ENCODE peak calls at places on chromosomes 7 and 10, in seven cellular contexts. One of them, this sample, is unnamed.

GRCh38 chr7:157035302-157035701 is 24.8 kb upstream of the MNX1 start:
- DNase-seq in amygdala: no peak
- DNase-seq in HS-5: no peak
- DNase-seq in stimulated activated CD4-positive, alpha-beta T cell treated with anti-CD3 and anti-CD28 coated beads, TNF-alpha, amount 100 ng/mL, for 24 hours: no peak
- DNase-seq in GM20000: no peak
- DNase-seq in AG10803: no peak
- DNase-seq in AG04449: no peak
- DNase-seq in this sample: no peak

GRCh38 chr7:138170959-138171703 is 94.9 kb downstream of the AKR1D1 start:
- DNase-seq in amygdala: no peak
- DNase-seq in HS-5: no peak
- DNase-seq in stimulated activated CD4-positive, alpha-beta T cell treated with anti-CD3 and anti-CD28 coated beads, TNF-alpha, amount 100 ng/mL, for 24 hours: no peak
- DNase-seq in GM20000: peak; percentile 24
- DNase-seq in AG10803: no peak
- DNase-seq in AG04449: no peak
- DNase-seq in this sample: no peak

GRCh38 chr7:78279035-78279434 is 480.5 kb downstream of the PHTF2 start:
- DNase-seq in amygdala: no peak
- DNase-seq in HS-5: peak; percentile 58
- DNase-seq in stimulated activated CD4-positive, alpha-beta T cell treated with anti-CD3 and anti-CD28 coated beads, TNF-alpha, amount 100 ng/mL, for 24 hours: no peak
- DNase-seq in GM20000: no peak
- DNase-seq in AG10803: peak; percentile 80
- DNase-seq in AG04449: peak; percentile 62
- DNase-seq in this sample: no peak

GRCh38 chr7:47313564-47313963 is 268.3 kb downstream of the TNS3 start:
- DNase-seq in amygdala: no peak
- DNase-seq in HS-5: no peak
- DNase-seq in stimulated activated CD4-positive, alpha-beta T cell treated with anti-CD3 and anti-CD28 coated beads, TNF-alpha, amount 100 ng/mL, for 24 hours: no peak
- DNase-seq in GM20000: no peak
- DNase-seq in AG10803: no peak
- DNase-seq in AG04449: no peak
- DNase-seq in this sample: no peak

GRCh38 chr7:138387755-138388475 is 72.1 kb upstream of the TRIM24 start:
- DNase-seq in amygdala: no peak
- DNase-seq in HS-5: no peak
- DNase-seq in stimulated activated CD4-positive, alpha-beta T cell treated with anti-CD3 and anti-CD28 coated beads, TNF-alpha, amount 100 ng/mL, for 24 hours: no peak
- DNase-seq in GM20000: no peak
- DNase-seq in AG10803: no peak
- DNase-seq in AG04449: no peak
- DNase-seq in this sample: no peak

GRCh38 chr7:149181136-149181790 is 14.1 kb upstream of the ZNF282 start:
- DNase-seq in amygdala: no peak
- DNase-seq in HS-5: no peak
- DNase-seq in stimulated activated CD4-positive, alpha-beta T cell treated with anti-CD3 and anti-CD28 coated beads, TNF-alpha, amount 100 ng/mL, for 24 hours: no peak
- DNase-seq in GM20000: no peak
- DNase-seq in AG10803: no peak
- DNase-seq in AG04449: no peak
- DNase-seq in this sample: no peak

GRCh38 chr7:45199506-45199905 is 41.9 kb downstream of the RAMP3 start:
- DNase-seq in amygdala: no peak
- DNase-seq in HS-5: no peak
- DNase-seq in stimulated activated CD4-positive, alpha-beta T cell treated with anti-CD3 and anti-CD28 coated beads, TNF-alpha, amount 100 ng/mL, for 24 hours: no peak
- DNase-seq in GM20000: no peak
- DNase-seq in AG10803: no peak
- DNase-seq in AG04449: no peak
- DNase-seq in this sample: no peak

GRCh38 chr10:102435529-102436233 is 3.3 kb upstream of the CUEDC2 start:
- DNase-seq in amygdala: no peak
- DNase-seq in HS-5: no peak
- DNase-seq in stimulated activated CD4-positive, alpha-beta T cell treated with anti-CD3 and anti-CD28 coated beads, TNF-alpha, amount 100 ng/mL, for 24 hours: no peak
- DNase-seq in GM20000: no peak
- DNase-seq in AG10803: no peak
- DNase-seq in AG04449: no peak
- DNase-seq in this sample: no peak

GRCh38 chr7:43112941-43113621 is 634 bp downstream of the HECW1 start:
- DNase-seq in amygdala: peak; percentile 28
- DNase-seq in HS-5: no peak
- DNase-seq in stimulated activated CD4-positive, alpha-beta T cell treated with anti-CD3 and anti-CD28 coated beads, TNF-alpha, amount 100 ng/mL, for 24 hours: no peak
- DNase-seq in GM20000: peak; percentile 43
- DNase-seq in AG10803: peak; percentile 56
- DNase-seq in AG04449: no peak
- DNase-seq in this sample: peak; percentile 10

GRCh38 chr7:12590559-12590958 is 20.0 kb downstream of the SCIN start:
- DNase-seq in amygdala: no peak
- DNase-seq in HS-5: no peak
- DNase-seq in stimulated activated CD4-positive, alpha-beta T cell treated with anti-CD3 and anti-CD28 coated beads, TNF-alpha, amount 100 ng/mL, for 24 hours: no peak
- DNase-seq in GM20000: no peak
- DNase-seq in AG10803: no peak
- DNase-seq in AG04449: no peak
- DNase-seq in this sample: no peak

GRCh38 chr7:147535619-147536200 is 1054.9 kb upstream of the C7orf33 start:
- DNase-seq in amygdala: no peak
- DNase-seq in HS-5: no peak
- DNase-seq in stimulated activated CD4-positive, alpha-beta T cell treated with anti-CD3 and anti-CD28 coated beads, TNF-alpha, amount 100 ng/mL, for 24 hours: no peak
- DNase-seq in GM20000: no peak
- DNase-seq in AG10803: peak; percentile 73
- DNase-seq in AG04449: peak; percentile 73
- DNase-seq in this sample: no peak

GRCh38 chr7:17912536-17913235 is 27.6 kb downstream of the SNX13 start:
- DNase-seq in amygdala: no peak
- DNase-seq in HS-5: no peak
- DNase-seq in stimulated activated CD4-positive, alpha-beta T cell treated with anti-CD3 and anti-CD28 coated beads, TNF-alpha, amount 100 ng/mL, for 24 hours: no peak
- DNase-seq in GM20000: no peak
- DNase-seq in AG10803: no peak
- DNase-seq in AG04449: no peak
- DNase-seq in this sample: no peak

GRCh38 chr7:108455833-108456677 is at the start of gene NRCAM:
- DNase-seq in amygdala: peak; percentile 70
- DNase-seq in HS-5: no peak
- DNase-seq in stimulated activated CD4-positive, alpha-beta T cell treated with anti-CD3 and anti-CD28 coated beads, TNF-alpha, amount 100 ng/mL, for 24 hours: no peak
- DNase-seq in GM20000: peak; percentile 76
- DNase-seq in AG10803: peak; percentile 17
- DNase-seq in AG04449: no peak
- DNase-seq in this sample: peak; percentile 39

GRCh38 chr10:113718974-113719822 is 32.3 kb upstream of the PLEKHS1 start:
- DNase-seq in amygdala: no peak
- DNase-seq in HS-5: no peak
- DNase-seq in stimulated activated CD4-positive, alpha-beta T cell treated with anti-CD3 and anti-CD28 coated beads, TNF-alpha, amount 100 ng/mL, for 24 hours: no peak
- DNase-seq in GM20000: no peak
- DNase-seq in AG10803: no peak
- DNase-seq in AG04449: no peak
- DNase-seq in this sample: no peak

GRCh38 chr7:112185005-112185834 is 21.0 kb downstream of the DOCK4 start:
- DNase-seq in amygdala: peak; percentile 14
- DNase-seq in HS-5: no peak
- DNase-seq in stimulated activated CD4-positive, alpha-beta T cell treated with anti-CD3 and anti-CD28 coated beads, TNF-alpha, amount 100 ng/mL, for 24 hours: no peak
- DNase-seq in GM20000: no peak
- DNase-seq in AG10803: no peak
- DNase-seq in AG04449: no peak
- DNase-seq in this sample: no peak

GRCh38 chr7:44383566-44383965 is 58.2 kb upstream of the CAMK2B start:
- DNase-seq in amygdala: peak; percentile 62
- DNase-seq in HS-5: peak; percentile 70
- DNase-seq in stimulated activated CD4-positive, alpha-beta T cell treated with anti-CD3 and anti-CD28 coated beads, TNF-alpha, amount 100 ng/mL, for 24 hours: no peak
- DNase-seq in GM20000: no peak
- DNase-seq in AG10803: peak; percentile 66
- DNase-seq in AG04449: peak; percentile 24
- DNase-seq in this sample: no peak

GRCh38 chr10:58998924-58999713 is 177.3 kb upstream of the PHYHIPL start:
- DNase-seq in amygdala: peak; percentile 85
- DNase-seq in HS-5: no peak
- DNase-seq in stimulated activated CD4-positive, alpha-beta T cell treated with anti-CD3 and anti-CD28 coated beads, TNF-alpha, amount 100 ng/mL, for 24 hours: no peak
- DNase-seq in GM20000: no peak
- DNase-seq in AG10803: peak; percentile 35
- DNase-seq in AG04449: no peak
- DNase-seq in this sample: no peak

GRCh38 chr10:11437391-11438241 is 173.8 kb downstream of the USP6NL start:
- DNase-seq in amygdala: no peak
- DNase-seq in HS-5: no peak
- DNase-seq in stimulated activated CD4-positive, alpha-beta T cell treated with anti-CD3 and anti-CD28 coated beads, TNF-alpha, amount 100 ng/mL, for 24 hours: no peak
- DNase-seq in GM20000: no peak
- DNase-seq in AG10803: no peak
- DNase-seq in AG04449: no peak
- DNase-seq in this sample: no peak

GRCh38 chr10:35341521-35341920 is 5.2 kb downstream of the CCNY start:
- DNase-seq in amygdala: no peak
- DNase-seq in HS-5: no peak
- DNase-seq in stimulated activated CD4-positive, alpha-beta T cell treated with anti-CD3 and anti-CD28 coated beads, TNF-alpha, amount 100 ng/mL, for 24 hours: no peak
- DNase-seq in GM20000: peak; percentile 79
- DNase-seq in AG10803: no peak
- DNase-seq in AG04449: no peak
- DNase-seq in this sample: peak; percentile 23

GRCh38 chr7:537911-538634 is 18.4 kb upstream of the PDGFA start:
- DNase-seq in amygdala: no peak
- DNase-seq in HS-5: peak; percentile 86
- DNase-seq in stimulated activated CD4-positive, alpha-beta T cell treated with anti-CD3 and anti-CD28 coated beads, TNF-alpha, amount 100 ng/mL, for 24 hours: no peak
- DNase-seq in GM20000: no peak
- DNase-seq in AG10803: peak; percentile 95
- DNase-seq in AG04449: peak; percentile 46
- DNase-seq in this sample: no peak

GRCh38 chr7:144787127-144787526 is 48.7 kb downstream of the TPK1 start:
- DNase-seq in amygdala: no peak
- DNase-seq in HS-5: no peak
- DNase-seq in stimulated activated CD4-positive, alpha-beta T cell treated with anti-CD3 and anti-CD28 coated beads, TNF-alpha, amount 100 ng/mL, for 24 hours: no peak
- DNase-seq in GM20000: no peak
- DNase-seq in AG10803: no peak
- DNase-seq in AG04449: no peak
- DNase-seq in this sample: no peak

GRCh38 chr10:108852211-108852610 is 1071.1 kb downstream of the XPNPEP1 start:
- DNase-seq in amygdala: no peak
- DNase-seq in HS-5: no peak
- DNase-seq in stimulated activated CD4-positive, alpha-beta T cell treated with anti-CD3 and anti-CD28 coated beads, TNF-alpha, amount 100 ng/mL, for 24 hours: no peak
- DNase-seq in GM20000: peak; percentile 10
- DNase-seq in AG10803: no peak
- DNase-seq in AG04449: no peak
- DNase-seq in this sample: no peak

GRCh38 chr10:6493521-6494451 is 86.3 kb downstream of the PRKCQ start:
- DNase-seq in amygdala: no peak
- DNase-seq in HS-5: no peak
- DNase-seq in stimulated activated CD4-positive, alpha-beta T cell treated with anti-CD3 and anti-CD28 coated beads, TNF-alpha, amount 100 ng/mL, for 24 hours: no peak
- DNase-seq in GM20000: no peak
- DNase-seq in AG10803: no peak
- DNase-seq in AG04449: no peak
- DNase-seq in this sample: no peak

GRCh38 chr7:48173983-48174382 is 2.7 kb downstream of the ABCA13 start:
- DNase-seq in amygdala: no peak
- DNase-seq in HS-5: no peak
- DNase-seq in stimulated activated CD4-positive, alpha-beta T cell treated with anti-CD3 and anti-CD28 coated beads, TNF-alpha, amount 100 ng/mL, for 24 hours: no peak
- DNase-seq in GM20000: no peak
- DNase-seq in AG10803: peak; percentile 30
- DNase-seq in AG04449: no peak
- DNase-seq in this sample: no peak

GRCh38 chr10:71985542-71986250 is 21.5 kb downstream of the CHST3 start:
- DNase-seq in amygdala: no peak
- DNase-seq in HS-5: no peak
- DNase-seq in stimulated activated CD4-positive, alpha-beta T cell treated with anti-CD3 and anti-CD28 coated beads, TNF-alpha, amount 100 ng/mL, for 24 hours: no peak
- DNase-seq in GM20000: peak; percentile 59
- DNase-seq in AG10803: peak; percentile 85
- DNase-seq in AG04449: no peak
- DNase-seq in this sample: no peak

GRCh38 chr7:128767475-128768110 is 8.0 kb downstream of the OPN1SW start:
- DNase-seq in amygdala: no peak
- DNase-seq in HS-5: no peak
- DNase-seq in stimulated activated CD4-positive, alpha-beta T cell treated with anti-CD3 and anti-CD28 coated beads, TNF-alpha, amount 100 ng/mL, for 24 hours: no peak
- DNase-seq in GM20000: no peak
- DNase-seq in AG10803: no peak
- DNase-seq in AG04449: no peak
- DNase-seq in this sample: no peak

GRCh38 chr7:150716368-150716767 is at the start of gene GIMAP1:
- DNase-seq in amygdala: no peak
- DNase-seq in HS-5: no peak
- DNase-seq in stimulated activated CD4-positive, alpha-beta T cell treated with anti-CD3 and anti-CD28 coated beads, TNF-alpha, amount 100 ng/mL, for 24 hours: no peak
- DNase-seq in GM20000: peak; percentile 58
- DNase-seq in AG10803: no peak
- DNase-seq in AG04449: no peak
- DNase-seq in this sample: no peak

GRCh38 chr7:24283900-24284698 is at the start of gene NPY:
- DNase-seq in amygdala: no peak
- DNase-seq in HS-5: no peak
- DNase-seq in stimulated activated CD4-positive, alpha-beta T cell treated with anti-CD3 and anti-CD28 coated beads, TNF-alpha, amount 100 ng/mL, for 24 hours: no peak
- DNase-seq in GM20000: peak; percentile 26
- DNase-seq in AG10803: no peak
- DNase-seq in AG04449: no peak
- DNase-seq in this sample: peak; percentile 35

GRCh38 chr7:7165372-7165771 is 17.0 kb upstream of the C1GALT1 start:
- DNase-seq in amygdala: no peak
- DNase-seq in HS-5: no peak
- DNase-seq in stimulated activated CD4-positive, alpha-beta T cell treated with anti-CD3 and anti-CD28 coated beads, TNF-alpha, amount 100 ng/mL, for 24 hours: no peak
- DNase-seq in GM20000: no peak
- DNase-seq in AG10803: no peak
- DNase-seq in AG04449: no peak
- DNase-seq in this sample: no peak

GRCh38 chr7:46752881-46753366 is 829.0 kb downstream of the TNS3 start:
- DNase-seq in amygdala: no peak
- DNase-seq in HS-5: peak; percentile 73
- DNase-seq in stimulated activated CD4-positive, alpha-beta T cell treated with anti-CD3 and anti-CD28 coated beads, TNF-alpha, amount 100 ng/mL, for 24 hours: no peak
- DNase-seq in GM20000: no peak
- DNase-seq in AG10803: peak; percentile 95
- DNase-seq in AG04449: peak; percentile 86
- DNase-seq in this sample: no peak

GRCh38 chr10:114306116-114306973 is 67.3 kb downstream of the VWA2 start:
- DNase-seq in amygdala: no peak
- DNase-seq in HS-5: peak; percentile 86
- DNase-seq in stimulated activated CD4-positive, alpha-beta T cell treated with anti-CD3 and anti-CD28 coated beads, TNF-alpha, amount 100 ng/mL, for 24 hours: no peak
- DNase-seq in GM20000: no peak
- DNase-seq in AG10803: peak; percentile 92
- DNase-seq in AG04449: peak; percentile 76
- DNase-seq in this sample: no peak